ENCODE peak calls at places on chromosomes 13 and 19, in four cellular contexts. One of them, this sample, is unnamed.

GRCh38 chr19:38070573-38070972 is 153.4 kb downstream of the DPF1 start:
- DNase-seq in NB4: no peak
- DNase-seq in endothelial cell of umbilical vein: no peak
- DNase-seq in A549: peak; percentile 88
- DNase-seq in this sample: no peak

GRCh38 chr19:51440846-51441409 is 17.3 kb downstream of the SIGLEC8 start:
- DNase-seq in A549: peak; percentile 24
- DNase-seq in NB4: peak; percentile 62
- DNase-seq in endothelial cell of umbilical vein: no peak
- DNase-seq in this sample: no peak

GRCh38 chr19:31913103-31913710 is 432.2 kb upstream of the ZNF507 start:
- DNase-seq in A549: no peak
- DNase-seq in NB4: no peak
- DNase-seq in endothelial cell of umbilical vein: no peak
- DNase-seq in this sample: no peak

GRCh38 chr13:20174656-20175405 is 14.0 kb upstream of the GJA3 start:
- DNase-seq in endothelial cell of umbilical vein: peak; percentile 73
- DNase-seq in NB4: peak; percentile 91
- DNase-seq in A549: peak; percentile 84
- DNase-seq in this sample: peak; percentile 43

GRCh38 chr19:30629086-30629485 is 256.9 kb downstream of the ZNF536 start:
- DNase-seq in endothelial cell of umbilical vein: no peak
- DNase-seq in A549: no peak
- DNase-seq in NB4: no peak
- DNase-seq in this sample: no peak

GRCh38 chr13:98350746-98351330 is 173.8 kb upstream of the RNF113B start:
- DNase-seq in A549: no peak
- DNase-seq in endothelial cell of umbilical vein: no peak
- DNase-seq in NB4: no peak
- DNase-seq in this sample: no peak

GRCh38 chr13:92727118-92727517 is 499.5 kb upstream of the GPC6 start:
- DNase-seq in NB4: no peak
- DNase-seq in endothelial cell of umbilical vein: no peak
- DNase-seq in A549: no peak
- DNase-seq in this sample: no peak

GRCh38 chr13:81577601-81578000 is 1236.7 kb upstream of the SPRY2 start:
- DNase-seq in endothelial cell of umbilical vein: no peak
- DNase-seq in NB4: no peak
- DNase-seq in A549: no peak
- DNase-seq in this sample: no peak

GRCh38 chr13:80476953-80477352 is 136.0 kb upstream of the SPRY2 start:
- DNase-seq in NB4: no peak
- DNase-seq in A549: no peak
- DNase-seq in endothelial cell of umbilical vein: no peak
- DNase-seq in this sample: no peak

GRCh38 chr13:110447801-110448200 is 113.7 kb downstream of the RAB20 start:
- DNase-seq in A549: no peak
- DNase-seq in NB4: no peak
- DNase-seq in endothelial cell of umbilical vein: no peak
- DNase-seq in this sample: no peak

GRCh38 chr13:76820759-76821158 is 65.4 kb downstream of the KCTD12 start:
- DNase-seq in A549: no peak
- DNase-seq in endothelial cell of umbilical vein: no peak
- DNase-seq in NB4: no peak
- DNase-seq in this sample: no peak

GRCh38 chr19:46422344-46422743 is 6.4 kb downstream of the PNMA8C start:
- DNase-seq in endothelial cell of umbilical vein: no peak
- DNase-seq in A549: no peak
- DNase-seq in NB4: no peak
- DNase-seq in this sample: no peak

GRCh38 chr19:46755853-46756543 is 9.7 kb upstream of the STRN4 start:
- DNase-seq in endothelial cell of umbilical vein: no peak
- DNase-seq in A549: no peak
- DNase-seq in NB4: no peak
- DNase-seq in this sample: no peak

GRCh38 chr19:29878973-29879654 is 62.9 kb upstream of the URI1 start:
- DNase-seq in endothelial cell of umbilical vein: no peak
- DNase-seq in NB4: peak; percentile 43
- DNase-seq in A549: peak; percentile 89
- DNase-seq in this sample: no peak

GRCh38 chr19:29745253-29745652 is 30.2 kb upstream of the C19orf12 start:
- DNase-seq in NB4: peak; percentile 8
- DNase-seq in A549: no peak
- DNase-seq in endothelial cell of umbilical vein: no peak
- DNase-seq in this sample: no peak

GRCh38 chr13:110422913-110423688 is 116.0 kb downstream of the COL4A2 start:
- DNase-seq in NB4: peak; percentile 31
- DNase-seq in endothelial cell of umbilical vein: peak; percentile 44
- DNase-seq in A549: no peak
- DNase-seq in this sample: no peak

GRCh38 chr19:38880882-38881609 is 3.0 kb upstream of the RINL start:
- DNase-seq in endothelial cell of umbilical vein: no peak
- DNase-seq in NB4: no peak
- DNase-seq in A549: no peak
- DNase-seq in this sample: no peak

GRCh38 chr13:50094615-50095293 is 79.5 kb downstream of the KCNRG start:
- DNase-seq in endothelial cell of umbilical vein: no peak
- DNase-seq in A549: no peak
- DNase-seq in NB4: no peak
- DNase-seq in this sample: no peak

GRCh38 chr13:24865158-24865557 is 101.2 kb downstream of the RNF17 start:
- DNase-seq in endothelial cell of umbilical vein: no peak
- DNase-seq in NB4: peak; percentile 21
- DNase-seq in A549: no peak
- DNase-seq in this sample: no peak

GRCh38 chr13:40660270-40660669 is 6.2 kb downstream of the FOXO1 start:
- DNase-seq in A549: no peak
- DNase-seq in endothelial cell of umbilical vein: no peak
- DNase-seq in NB4: no peak
- DNase-seq in this sample: no peak

GRCh38 chr19:14473073-14473790 is 1.9 kb downstream of the PTGER1 start:
- DNase-seq in A549: no peak
- DNase-seq in endothelial cell of umbilical vein: no peak
- DNase-seq in NB4: no peak
- DNase-seq in this sample: no peak
- TF ChIP-seq MYC in A549: no peak
- TF ChIP-seq MYC in endothelial cell of umbilical vein: no peak
- TF ChIP-seq MYC in NB4: no peak
- TF ChIP-seq MYC in this sample: no peak

DNA sequence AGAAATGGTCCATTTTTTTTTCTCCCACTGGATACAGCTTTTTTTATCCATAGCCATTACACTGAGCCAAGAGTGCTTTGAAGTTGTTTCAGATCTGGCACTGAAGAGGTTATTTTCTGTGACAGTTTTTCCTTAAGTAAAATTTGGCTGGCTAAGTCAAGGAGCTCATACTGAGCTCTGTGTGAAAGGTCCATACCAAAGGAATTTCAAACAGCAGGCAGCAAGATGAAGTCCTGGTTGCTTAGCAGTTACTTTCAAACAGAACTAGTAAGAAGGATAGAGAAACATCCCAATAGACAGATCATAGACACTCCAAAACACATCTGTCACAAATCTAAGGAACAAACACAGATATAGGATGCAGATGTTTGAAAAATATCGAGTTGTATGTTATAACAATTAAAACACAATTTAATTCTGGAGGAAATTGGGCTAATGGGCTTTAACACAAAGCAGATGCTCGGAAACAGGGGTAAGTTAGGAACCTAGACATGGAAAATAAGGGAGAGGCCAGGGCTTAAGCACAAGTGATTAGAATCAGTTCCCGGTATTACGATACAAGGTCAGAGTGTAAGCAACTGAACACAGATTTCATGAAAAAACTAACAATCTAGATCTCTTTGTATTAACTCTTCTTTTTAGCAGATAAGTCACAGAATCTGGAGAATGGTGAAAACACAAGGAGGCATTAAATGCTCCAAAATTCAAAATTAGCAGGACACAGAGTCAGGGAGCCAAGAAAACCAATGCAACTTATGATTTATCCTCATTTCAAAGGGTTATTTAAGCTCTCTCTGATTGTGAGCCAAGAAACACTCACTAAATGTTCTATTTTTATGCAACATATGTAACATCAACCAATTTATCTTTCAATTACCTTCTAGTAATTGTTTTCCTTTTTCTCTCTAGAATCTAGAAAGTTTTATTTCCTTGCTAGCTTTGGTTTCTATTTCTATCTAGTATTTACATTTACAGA is 1992.9 kb upstream of the PCDH20 start:
- DNase-seq in endothelial cell of umbilical vein: no peak
- DNase-seq in NB4: no peak
- DNase-seq in A549: no peak
- DNase-seq in this sample: no peak
- TF ChIP-seq MYC in endothelial cell of umbilical vein: no peak
- TF ChIP-seq MYC in NB4: no peak
- TF ChIP-seq MYC in A549: no peak
- TF ChIP-seq MYC in this sample: no peak

DNA sequence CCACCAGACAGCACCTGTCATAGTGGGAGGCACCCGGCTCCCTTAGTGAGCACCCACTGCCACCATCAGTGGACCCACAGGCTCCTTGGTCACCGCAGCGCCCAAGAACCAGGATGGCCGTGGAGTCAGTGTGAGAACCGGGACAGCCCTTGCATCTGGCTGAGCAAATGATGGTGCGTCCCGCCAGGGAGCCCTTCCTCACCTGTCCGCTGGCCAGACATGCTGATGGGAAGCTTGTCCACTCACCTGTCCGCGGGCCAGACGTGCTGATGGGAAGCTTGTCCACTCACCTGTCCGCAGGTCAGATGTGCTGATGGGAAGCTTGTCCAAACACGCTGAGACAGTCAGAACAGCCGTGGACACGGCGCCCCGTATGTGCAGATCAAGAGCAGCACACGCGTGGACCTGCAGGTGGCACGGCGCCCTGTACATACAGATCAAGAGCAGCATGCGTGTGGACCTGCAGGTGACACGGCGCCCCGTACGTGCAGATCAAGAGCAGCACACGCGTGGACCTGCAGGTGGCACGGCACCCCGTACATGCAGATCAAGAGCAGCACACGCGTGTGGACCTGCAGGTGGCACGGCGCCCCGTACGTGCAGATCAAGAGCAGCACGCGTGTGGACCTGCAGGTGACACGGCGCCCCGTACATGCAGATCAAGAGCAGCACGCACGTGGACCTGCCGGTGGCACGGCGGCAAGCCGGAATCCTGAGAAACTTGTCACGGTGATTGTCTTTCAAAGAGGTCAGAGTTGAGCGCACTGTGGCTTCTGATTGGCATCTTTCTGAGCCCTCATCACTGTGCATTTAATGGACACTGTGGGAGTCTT is 40.7 kb upstream of the DCUN1D2 start:
- DNase-seq in A549: no peak
- DNase-seq in endothelial cell of umbilical vein: no peak
- DNase-seq in NB4: no peak
- DNase-seq in this sample: no peak
- TF ChIP-seq MYC in A549: no peak
- TF ChIP-seq MYC in endothelial cell of umbilical vein: no peak
- TF ChIP-seq MYC in NB4: no peak
- TF ChIP-seq MYC in this sample: no peak

GRCh38 chr13:33212396-33212795 is 73.2 kb downstream of the STARD13 start:
- DNase-seq in endothelial cell of umbilical vein: no peak
- DNase-seq in A549: no peak
- DNase-seq in NB4: no peak
- DNase-seq in this sample: no peak

GRCh38 chr13:33208290-33208990 is 77.1 kb downstream of the STARD13 start:
- DNase-seq in A549: no peak
- DNase-seq in NB4: no peak
- DNase-seq in endothelial cell of umbilical vein: no peak
- DNase-seq in this sample: no peak

GRCh38 chr13:33217256-33217655 is 68.3 kb downstream of the STARD13 start:
- DNase-seq in NB4: no peak
- DNase-seq in A549: no peak
- DNase-seq in endothelial cell of umbilical vein: no peak
- DNase-seq in this sample: no peak

GRCh38 chr13:33213797-33214196 is 71.8 kb downstream of the STARD13 start:
- DNase-seq in NB4: no peak
- DNase-seq in A549: no peak
- DNase-seq in endothelial cell of umbilical vein: no peak
- DNase-seq in this sample: no peak

DNA sequence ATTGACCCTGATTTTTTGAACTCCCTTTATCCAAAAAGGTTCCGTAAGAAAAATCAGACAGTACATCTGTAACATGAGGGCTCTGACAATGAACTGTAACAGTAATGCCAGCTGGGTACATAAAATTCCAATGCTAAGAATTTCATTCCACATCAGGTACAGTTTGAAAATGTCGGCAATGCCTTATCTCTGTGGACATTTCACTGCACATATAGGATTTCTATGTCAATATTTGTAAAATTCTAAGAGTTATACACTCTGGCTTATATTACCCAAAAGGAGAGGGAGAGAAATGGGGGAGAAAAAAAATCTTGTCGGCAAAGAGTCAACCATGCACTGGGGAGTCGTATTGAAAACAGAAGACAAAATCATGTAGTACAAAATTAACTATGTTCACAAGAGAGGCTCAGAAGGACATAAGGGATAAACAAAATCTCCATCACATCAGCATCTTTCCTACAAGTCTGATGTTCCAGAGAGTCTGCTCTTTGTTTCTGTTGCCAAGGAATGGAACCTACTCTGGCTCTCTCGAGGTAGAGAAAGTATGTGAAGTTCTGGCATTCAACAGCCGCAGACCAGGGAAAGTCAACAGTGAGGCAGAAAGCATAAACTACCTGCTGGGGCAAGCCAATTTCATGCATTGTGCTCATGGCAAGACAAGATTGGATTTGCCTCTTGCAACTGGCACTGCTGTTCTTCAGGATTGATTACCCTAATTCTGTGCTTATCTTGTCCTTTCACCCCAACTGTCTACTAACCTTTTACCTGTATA is 72.3 kb downstream of the STARD13 start:
- DNase-seq in endothelial cell of umbilical vein: no peak
- DNase-seq in A549: no peak
- DNase-seq in NB4: no peak
- DNase-seq in this sample: no peak
- TF ChIP-seq MYC in endothelial cell of umbilical vein: no peak
- TF ChIP-seq MYC in A549: no peak
- TF ChIP-seq MYC in NB4: no peak
- TF ChIP-seq MYC in this sample: no peak

This sample was measured in GM12878.